ENCODE peak calls at places on chromosome 4, in nine cellular contexts. G is body of pancreas; F is PC-3; V is CD4-positive, CD25-positive, alpha-beta regulatory T cell; W is stomach; E is aorta; N is IMR-90; Z is GM23248; I is dorsolateral prefrontal cortex. Y is an unnamed sample.

GRCh38 chr4:186942745-186943606 is 219.3 kb upstream of the FAT1 start:
- DNase-seq in G (peak; percentile 60), F (no peak), V (no peak), W (no peak), E (no peak), N (peak; percentile 73), Z (peak; percentile 36), I (no peak), Y (no peak)

GRCh38 chr4:182492456-182492855 is 249.3 kb downstream of the TENM3 start:
- DNase-seq in G (no peak), F (no peak), V (no peak), W (no peak), E (no peak), N (peak; percentile 76), Z (peak; percentile 42), I (no peak), Y (no peak)

GRCh38 chr4:1179089-1179441 is 6.7 kb upstream of the SPON2 start:
- DNase-seq in G (peak; percentile 27), F (no peak), V (no peak), W (peak; percentile 79), E (no peak), N (no peak), Z (no peak), I (peak; percentile 20), Y (no peak)

GRCh38 chr4:132227349-132228165 is 921.5 kb upstream of the PCDH10 start:
- DNase-seq in G (peak; percentile 53), F (peak; percentile 76), V (no peak), W (no peak), E (peak; percentile 53), N (peak; percentile 2), Z (peak; percentile 51), I (no peak), Y (no peak)

GRCh38 chr4:27278615-27279014 is 418.0 kb downstream of the STIM2 start:
- DNase-seq in G (no peak), F (peak; percentile 48), V (no peak), W (no peak), E (no peak), N (peak; percentile 7), Z (peak; percentile 49), I (no peak), Y (no peak)

GRCh38 chr4:163107754-163108153 is 58.9 kb downstream of the NAF1 start:
- DNase-seq in G (no peak), F (peak; percentile 30), V (peak; percentile 69), W (no peak), E (no peak), N (peak; percentile 46), Z (peak; percentile 23), I (no peak), Y (no peak)

GRCh38 chr4:118351851-118352827 is 664 bp downstream of the PRSS12 start:
- DNase-seq in G (peak; percentile 65), F (no peak), V (peak; percentile 9), W (peak; percentile 51), E (no peak), N (peak; percentile 59), Z (peak; percentile 50), I (no peak), Y (no peak)

GRCh38 chr4:577499-578450 is 1.7 kb upstream of the TMEM271 start:
- DNase-seq in G (no peak), F (no peak), V (peak; percentile 10), W (no peak), E (peak; percentile 72), N (no peak), Z (peak; percentile 54), I (peak; percentile 67), Y (no peak)

GRCh38 chr4:34720563-34720962 is 1523.8 kb downstream of the ARAP2 start:
- DNase-seq in G (no peak), F (peak; percentile 55), V (peak; percentile 0), W (no peak), E (no peak), N (peak; percentile 24), Z (peak; percentile 60), I (no peak), Y (no peak)

GRCh38 chr4:117385531-117385930 is 300.2 kb upstream of the TRAM1L1 start:
- DNase-seq in G (no peak), F (peak; percentile 15), V (no peak), W (no peak), E (no peak), N (peak; percentile 67), Z (no peak), I (no peak), Y (no peak)

GRCh38 chr4:72896515-72896914 is 173.0 kb downstream of the COX18 start:
- DNase-seq in G (no peak), F (peak; percentile 35), V (no peak), W (no peak), E (no peak), N (peak; percentile 78), Z (peak; percentile 90), I (no peak), Y (no peak)

GRCh38 chr4:105840426-105841174 is 54.7 kb upstream of the NPNT start:
- DNase-seq in G (no peak), F (no peak), V (no peak), W (no peak), E (no peak), N (no peak), Z (no peak), I (no peak), Y (no peak)

GRCh38 chr4:180120114-180120513 is 2123.1 kb upstream of the TENM3 start:
- DNase-seq in G (no peak), F (no peak), V (no peak), W (no peak), E (no peak), N (peak; percentile 13), Z (no peak), I (no peak), Y (no peak)

GRCh38 chr4:87093443-87094123 is 126.8 kb downstream of the KLHL8 start:
- DNase-seq in G (peak; percentile 33), F (peak; percentile 72), V (peak; percentile 62), W (no peak), E (no peak), N (peak; percentile 72), Z (peak; percentile 82), I (no peak), Y (peak; percentile 94)

GRCh38 chr4:15153662-15154061 is 151.4 kb downstream of the CPEB2 start:
- DNase-seq in G (no peak), F (no peak), V (no peak), W (no peak), E (no peak), N (peak; percentile 9), Z (no peak), I (no peak), Y (no peak)

GRCh38 chr4:130124066-130124465 is 1028.1 kb downstream of the C4orf33 start:
- DNase-seq in G (no peak), F (no peak), V (no peak), W (no peak), E (no peak), N (no peak), Z (no peak), I (no peak), Y (no peak)

GRCh38 chr4:7759635-7760034 is 180.0 kb downstream of the AFAP1 start:
- DNase-seq in G (no peak), F (no peak), V (no peak), W (no peak), E (no peak), N (no peak), Z (no peak), I (no peak), Y (no peak)
- H3K27ac ChIP-seq in G (no peak overlapping the region), F (no peak overlapping the region), V (peak overlapping the region; percentile 71), W (no peak overlapping the region), E (no peak overlapping the region), N (no peak overlapping the region), Z (no peak overlapping the region), I (no peak overlapping the region), Y (no peak overlapping the region)

GRCh38 chr4:40886931-40887330 is 137.2 kb downstream of the NSUN7 start:
- DNase-seq in G (no peak), F (no peak), V (no peak), W (no peak), E (no peak), N (no peak), Z (no peak), I (no peak), Y (no peak)

GRCh38 chr4:40890199-40890598 is 140.4 kb downstream of the NSUN7 start:
- DNase-seq in G (no peak), F (no peak), V (no peak), W (no peak), E (no peak), N (no peak), Z (no peak), I (no peak), Y (no peak)

GRCh38 chr4:40888916-40889315 is 139.2 kb downstream of the NSUN7 start:
- DNase-seq in G (no peak), F (no peak), V (no peak), W (no peak), E (no peak), N (no peak), Z (no peak), I (no peak), Y (no peak)

GRCh38 chr4:40890764-40891163 is 141.0 kb downstream of the NSUN7 start:
- DNase-seq in G (no peak), F (no peak), V (no peak), W (no peak), E (no peak), N (no peak), Z (no peak), I (no peak), Y (no peak)

DNA sequence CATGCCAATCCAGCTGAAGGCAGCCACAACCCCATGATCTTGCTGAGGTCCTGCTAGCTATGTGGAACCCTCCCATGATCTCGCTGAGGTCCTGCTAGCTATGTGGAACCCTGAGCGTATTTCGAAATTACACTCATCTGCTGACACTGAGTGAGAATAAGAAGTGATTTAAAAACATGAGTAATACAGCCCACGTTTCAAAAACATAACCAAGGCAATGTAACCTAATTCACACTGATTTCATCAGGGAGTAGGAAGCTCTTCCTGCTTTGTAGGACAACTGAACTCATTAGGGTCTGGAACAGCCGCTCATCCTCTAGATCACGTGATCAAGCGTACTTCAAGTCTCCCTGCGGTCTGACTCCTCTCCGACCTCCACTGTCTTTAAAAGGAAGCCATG is 137.9 kb downstream of the NSUN7 start:
- DNase-seq in G (no peak), F (no peak), V (no peak), W (no peak), E (no peak), N (peak; percentile 92), Z (peak; percentile 91), I (no peak), Y (no peak)
- H3K27ac ChIP-seq in G (no peak overlapping the region), F (no peak overlapping the region), V (no peak overlapping the region), W (no peak overlapping the region), E (no peak overlapping the region), N (peak overlapping the region; percentile 52), Z (peak overlapping the region; percentile 90), I (peak overlapping the region; percentile 15), Y (no peak overlapping the region)

GRCh38 chr4:125387770-125388169 is 73.0 kb downstream of the FAT4 start:
- DNase-seq in G (no peak), F (no peak), V (no peak), W (no peak), E (no peak), N (no peak), Z (peak; percentile 39), I (no peak), Y (no peak)
- H3K27ac ChIP-seq in G (no peak overlapping the region), F (no peak overlapping the region), V (no peak overlapping the region), W (no peak overlapping the region), E (peak overlapping the region; percentile 33), N (peak overlapping the region; percentile 41), Z (peak overlapping the region; percentile 84), I (no peak overlapping the region), Y (no peak overlapping the region)

DNA sequence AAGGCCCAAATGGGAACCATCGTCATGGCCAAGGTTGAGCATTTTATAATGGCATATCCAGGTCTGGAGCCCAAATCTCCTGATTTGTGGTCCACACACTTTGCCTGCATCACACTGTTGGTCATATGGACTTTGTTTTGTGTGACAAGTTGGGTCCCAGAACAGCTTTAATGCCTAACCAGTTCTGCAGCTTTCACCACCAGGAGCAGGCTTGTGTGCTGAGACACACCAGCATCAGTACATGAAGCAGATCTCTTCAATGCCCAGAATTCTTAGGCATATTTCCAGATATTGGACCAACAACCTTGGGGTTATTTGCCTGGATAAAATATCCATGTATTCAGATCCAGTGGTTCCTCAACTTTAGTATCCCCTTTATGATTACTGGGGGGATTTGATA is 371.3 kb downstream of the FBXW7 start:
- DNase-seq in G (no peak), F (peak; percentile 56), V (no peak), W (no peak), E (no peak), N (no peak), Z (no peak), I (no peak), Y (no peak)
- H3K27ac ChIP-seq in G (no peak overlapping the region), F (no peak overlapping the region), V (no peak overlapping the region), W (no peak overlapping the region), E (no peak overlapping the region), N (no peak overlapping the region), Z (no peak overlapping the region), I (peak overlapping the region; percentile 15), Y (no peak overlapping the region)

Y was measured in epithelial cell of prostate.